ENCODE peak calls at places on chromosomes 4 and X, in six cellular contexts. One of them, this sample, is unnamed.

GRCh38 chr4:54085284-54085683 is 14.7 kb upstream of the GSX2 start:
- DNase-seq in stimulated activated CD8-positive, alpha-beta memory T cell treated with anti-CD3 and anti-CD28 coated beads, Interleukin-7, amount 100 ng/mL, for 24 hours: no peak
- DNase-seq in Right ventricle myocardium superior: no peak
- DNase-seq in cardiac fibroblast: peak
- DNase-seq in T-helper 1 cell: no peak
- DNase-seq in stimulated activated CD4-positive, alpha-beta T cell treated with anti-CD3 and anti-CD28 coated beads, Interleukin-4, amount 100 ng/mL, for 4 hours: no peak
- DNase-seq in this sample: no peak

GRCh38 chr4:106583567-106583966 is 215.0 kb upstream of the GIMD1 start:
- DNase-seq in stimulated activated CD8-positive, alpha-beta memory T cell treated with anti-CD3 and anti-CD28 coated beads, Interleukin-7, amount 100 ng/mL, for 24 hours: no peak
- DNase-seq in cardiac fibroblast: peak
- DNase-seq in T-helper 1 cell: no peak
- DNase-seq in Right ventricle myocardium superior: no peak
- DNase-seq in stimulated activated CD4-positive, alpha-beta T cell treated with anti-CD3 and anti-CD28 coated beads, Interleukin-4, amount 100 ng/mL, for 4 hours: no peak
- DNase-seq in this sample: no peak

GRCh38 chr4:26330186-26330787 is 9.5 kb downstream of the RBPJ start:
- DNase-seq in stimulated activated CD8-positive, alpha-beta memory T cell treated with anti-CD3 and anti-CD28 coated beads, Interleukin-7, amount 100 ng/mL, for 24 hours: no peak
- DNase-seq in T-helper 1 cell: no peak
- DNase-seq in Right ventricle myocardium superior: no peak
- DNase-seq in cardiac fibroblast: peak
- DNase-seq in stimulated activated CD4-positive, alpha-beta T cell treated with anti-CD3 and anti-CD28 coated beads, Interleukin-4, amount 100 ng/mL, for 4 hours: no peak
- DNase-seq in this sample: peak

GRCh38 chr4:7462509-7462971 is 27.8 kb upstream of the PSAPL1 start:
- DNase-seq in stimulated activated CD4-positive, alpha-beta T cell treated with anti-CD3 and anti-CD28 coated beads, Interleukin-4, amount 100 ng/mL, for 4 hours: no peak
- DNase-seq in Right ventricle myocardium superior: peak
- DNase-seq in T-helper 1 cell: no peak
- DNase-seq in stimulated activated CD8-positive, alpha-beta memory T cell treated with anti-CD3 and anti-CD28 coated beads, Interleukin-7, amount 100 ng/mL, for 24 hours: no peak
- DNase-seq in cardiac fibroblast: no peak
- DNase-seq in this sample: peak

GRCh38 chrX:140432328-140433025 is 72.4 kb downstream of the SOX3 start:
- DNase-seq in Right ventricle myocardium superior: peak
- DNase-seq in cardiac fibroblast: no peak
- DNase-seq in stimulated activated CD8-positive, alpha-beta memory T cell treated with anti-CD3 and anti-CD28 coated beads, Interleukin-7, amount 100 ng/mL, for 24 hours: no peak
- DNase-seq in T-helper 1 cell: no peak
- DNase-seq in stimulated activated CD4-positive, alpha-beta T cell treated with anti-CD3 and anti-CD28 coated beads, Interleukin-4, amount 100 ng/mL, for 4 hours: no peak
- DNase-seq in this sample: no peak

GRCh38 chr4:65661469-65661868 is 8.8 kb downstream of the EPHA5 start:
- DNase-seq in Right ventricle myocardium superior: no peak
- DNase-seq in cardiac fibroblast: no peak
- DNase-seq in stimulated activated CD8-positive, alpha-beta memory T cell treated with anti-CD3 and anti-CD28 coated beads, Interleukin-7, amount 100 ng/mL, for 24 hours: no peak
- DNase-seq in stimulated activated CD4-positive, alpha-beta T cell treated with anti-CD3 and anti-CD28 coated beads, Interleukin-4, amount 100 ng/mL, for 4 hours: no peak
- DNase-seq in T-helper 1 cell: no peak
- DNase-seq in this sample: no peak

GRCh38 chr4:184453402-184454160 is 20.8 kb downstream of the IRF2 start:
- DNase-seq in cardiac fibroblast: peak
- DNase-seq in T-helper 1 cell: no peak
- DNase-seq in stimulated activated CD8-positive, alpha-beta memory T cell treated with anti-CD3 and anti-CD28 coated beads, Interleukin-7, amount 100 ng/mL, for 24 hours: no peak
- DNase-seq in Right ventricle myocardium superior: no peak
- DNase-seq in stimulated activated CD4-positive, alpha-beta T cell treated with anti-CD3 and anti-CD28 coated beads, Interleukin-4, amount 100 ng/mL, for 4 hours: no peak
- DNase-seq in this sample: peak

GRCh38 chr4:43757147-43757546 is 691.5 kb downstream of the KCTD8 start:
- DNase-seq in stimulated activated CD8-positive, alpha-beta memory T cell treated with anti-CD3 and anti-CD28 coated beads, Interleukin-7, amount 100 ng/mL, for 24 hours: no peak
- DNase-seq in T-helper 1 cell: no peak
- DNase-seq in cardiac fibroblast: no peak
- DNase-seq in Right ventricle myocardium superior: no peak
- DNase-seq in stimulated activated CD4-positive, alpha-beta T cell treated with anti-CD3 and anti-CD28 coated beads, Interleukin-4, amount 100 ng/mL, for 4 hours: no peak
- DNase-seq in this sample: peak

GRCh38 chrX:3244955-3245354 is 101.5 kb downstream of the MXRA5 start:
- DNase-seq in T-helper 1 cell: no peak
- DNase-seq in stimulated activated CD4-positive, alpha-beta T cell treated with anti-CD3 and anti-CD28 coated beads, Interleukin-4, amount 100 ng/mL, for 4 hours: no peak
- DNase-seq in Right ventricle myocardium superior: no peak
- DNase-seq in cardiac fibroblast: peak
- DNase-seq in stimulated activated CD8-positive, alpha-beta memory T cell treated with anti-CD3 and anti-CD28 coated beads, Interleukin-7, amount 100 ng/mL, for 24 hours: no peak
- DNase-seq in this sample: no peak

GRCh38 chr4:47954679-47955078 is 40.3 kb upstream of the NFXL1 start:
- DNase-seq in stimulated activated CD8-positive, alpha-beta memory T cell treated with anti-CD3 and anti-CD28 coated beads, Interleukin-7, amount 100 ng/mL, for 24 hours: no peak
- DNase-seq in cardiac fibroblast: no peak
- DNase-seq in T-helper 1 cell: no peak
- DNase-seq in stimulated activated CD4-positive, alpha-beta T cell treated with anti-CD3 and anti-CD28 coated beads, Interleukin-4, amount 100 ng/mL, for 4 hours: no peak
- DNase-seq in Right ventricle myocardium superior: no peak
- DNase-seq in this sample: no peak

This sample was measured in cerebellar cortex.